ENCODE peak calls at places on chromosomes 6 and 20, in four cellular contexts. U is GDM1, D is Caco-2, F is activated gamma-delta T cell treated with Interleukin-2 at 50 U/mL for 16 hours. A is an unnamed sample.
A peak's percentile ranks its signal among the peaks of the same experiment; 100 is the strongest.

GRCh38 chr20:13101276-13101675 is 92.5 kb downstream of the SPTLC3 start:
- DNase-seq in U (no peak), D (no peak), F (no peak), A (no peak)

GRCh38 chr6:33207569-33208088 is 671 bp upstream of the RING1 start:
- DNase-seq in U (no peak), D (peak; percentile 53), F (no peak), A (peak; percentile 52)

GRCh38 chr20:21156266-21156665 is 30.4 kb downstream of the KIZ start:
- DNase-seq in U (no peak), D (no peak), F (no peak), A (no peak)

GRCh38 chr6:170276369-170277057 is 14.4 kb downstream of the DLL1 start:
- DNase-seq in U (no peak), D (no peak), F (no peak), A (no peak)

GRCh38 chr6:35264550-35265274 is 5.2 kb downstream of the ZNF76 start:
- DNase-seq in U (no peak), D (no peak), F (no peak), A (no peak)

GRCh38 chr20:10282930-10283556 is 64.4 kb downstream of the SNAP25 start:
- DNase-seq in U (no peak), D (no peak), F (no peak), A (no peak)

GRCh38 chr6:64249129-64249528 is 613.5 kb downstream of the PHF3 start:
- DNase-seq in U (no peak), D (no peak), F (no peak), A (no peak)

GRCh38 chr20:63394069-63394468 is 32.9 kb upstream of the CHRNA4 start:
- DNase-seq in U (no peak), D (no peak), F (no peak), A (no peak)

GRCh38 chr6:84581494-84582259 is 182.7 kb downstream of the TBX18 start:
- DNase-seq in U (no peak), D (no peak), F (no peak), A (no peak)

GRCh38 chr20:19882446-19882845 is 124.4 kb downstream of the RIN2 start:
- DNase-seq in U (no peak), D (no peak), F (no peak), A (no peak)

GRCh38 chr6:119626884-119627619 is 277.5 kb upstream of the MAN1A1 start:
- DNase-seq in U (no peak), D (no peak), F (no peak), A (no peak)

A was measured in HuH-7.5.